ENCODE peak calls at places on chromosomes 3 and 15, in nine cellular contexts. F is right atrium auricular region, C is transverse colon, O is cardiac muscle cell, X is RWPE1, E is progenitor cell of endocrine pancreas, V is A549, S is pancreas, Q is AG09319. A is an unnamed sample.

GRCh38 chr15:33098082-33099058 is 96.1 kb downstream of the FMN1 start:
- DNase-seq in F (no peak), C (no peak), O (peak), X (peak), E (no peak), V (no peak), S (no peak), Q (peak), A (no peak)

GRCh38 chr3:112327371-112327951 is 5.5 kb upstream of the CD200 start:
- DNase-seq in F (no peak), C (no peak), O (peak), X (peak), E (no peak), V (peak), S (no peak), Q (peak), A (no peak)

GRCh38 chr3:50316657-50317242 is 5.8 kb downstream of the HYAL2 start:
- DNase-seq in F (no peak), C (peak), O (no peak), X (peak), E (no peak), V (peak), S (peak), Q (no peak), A (no peak)

GRCh38 chr3:175590745-175591144 is 731.6 kb downstream of the NAALADL2 start:
- DNase-seq in F (no peak), C (no peak), O (no peak), X (no peak), E (no peak), V (no peak), S (no peak), Q (no peak), A (no peak)

GRCh38 chr3:184336484-184337230 is 743 bp upstream of the FAM131A start:
- DNase-seq in F (peak), C (peak), O (peak), X (no peak), E (no peak), V (peak), S (no peak), Q (no peak), A (no peak)

GRCh38 chr3:71168961-71169411 is 414.5 kb downstream of the FOXP1 start:
- DNase-seq in F (no peak), C (no peak), O (peak), X (no peak), E (no peak), V (no peak), S (no peak), Q (no peak), A (no peak)

GRCh38 chr3:71063768-71064287 is 519.7 kb downstream of the FOXP1 start:
- DNase-seq in F (no peak), C (no peak), O (peak), X (peak), E (no peak), V (no peak), S (no peak), Q (no peak), A (no peak)

GRCh38 chr3:46378426-46378942 is 7.7 kb downstream of the CCR5 start:
- DNase-seq in F (no peak), C (peak), O (peak), X (peak), E (peak), V (peak), S (no peak), Q (peak), A (no peak)

GRCh38 chr3:171399842-171400241 is 60.4 kb downstream of the TNIK start:
- DNase-seq in F (no peak), C (no peak), O (no peak), X (no peak), E (no peak), V (no peak), S (no peak), Q (no peak), A (no peak)

GRCh38 chr3:123096701-123097100 is 29.9 kb downstream of the PDIA5 start:
- DNase-seq in F (peak), C (peak), O (peak), X (no peak), E (no peak), V (no peak), S (peak), Q (peak), A (no peak)

GRCh38 chr15:52879862-52880261 is 89.7 kb upstream of the ONECUT1 start:
- DNase-seq in F (no peak), C (no peak), O (no peak), X (no peak), E (no peak), V (no peak), S (no peak), Q (no peak), A (no peak)

GRCh38 chr3:151319613-151320012 is 3.0 kb upstream of the GPR87 start:
- DNase-seq in F (no peak), C (no peak), O (no peak), X (no peak), E (no peak), V (no peak), S (no peak), Q (no peak), A (no peak)

GRCh38 chr3:124791142-124791541 is 60.9 kb downstream of the UMPS start:
- DNase-seq in F (no peak), C (no peak), O (no peak), X (no peak), E (no peak), V (no peak), S (no peak), Q (no peak), A (no peak)

GRCh38 chr3:128296469-128297251 is 143.4 kb downstream of the EEFSEC start:
- DNase-seq in F (peak), C (no peak), O (no peak), X (no peak), E (no peak), V (no peak), S (peak), Q (no peak), A (no peak)

GRCh38 chr15:91862891-91863520 is 9.5 kb downstream of the SLCO3A1 start:
- DNase-seq in F (no peak), C (no peak), O (no peak), X (no peak), E (no peak), V (no peak), S (no peak), Q (no peak), A (no peak)

GRCh38 chr3:4493931-4494806 is 1.0 kb downstream of the ITPR1 start:
- DNase-seq in F (peak), C (peak), O (peak), X (peak), E (no peak), V (peak), S (no peak), Q (no peak), A (no peak)

GRCh38 chr15:90021108-90021507 is 20.0 kb downstream of the ZNF710 start:
- DNase-seq in F (no peak), C (peak), O (no peak), X (no peak), E (no peak), V (no peak), S (no peak), Q (no peak), A (no peak)

GRCh38 chr3:113210608-113211369 is 568 bp upstream of the BOC start:
- DNase-seq in F (no peak), C (no peak), O (peak), X (no peak), E (no peak), V (no peak), S (no peak), Q (no peak), A (no peak)

GRCh38 chr15:37204698-37205097 is 104.3 kb upstream of the MEIS2 start:
- DNase-seq in F (no peak), C (no peak), O (no peak), X (no peak), E (no peak), V (peak), S (no peak), Q (no peak), A (no peak)

GRCh38 chr3:159987291-159987711 is 1.3 kb upstream of the IL12A start:
- DNase-seq in F (no peak), C (no peak), O (peak), X (no peak), E (no peak), V (peak), S (no peak), Q (no peak), A (no peak)

GRCh38 chr3:169668081-169668956 is 4.8 kb upstream of the MECOM start:
- DNase-seq in F (no peak), C (peak), O (peak), X (peak), E (peak), V (peak), S (peak), Q (no peak), A (no peak)

GRCh38 chr3:38623539-38623938 is 25.9 kb downstream of the SCN5A start:
- DNase-seq in F (no peak), C (no peak), O (no peak), X (no peak), E (peak), V (no peak), S (no peak), Q (no peak), A (no peak)

GRCh38 chr3:124887177-124887995 is at the start of gene ITGB5:
- DNase-seq in F (peak), C (peak), O (peak), X (peak), E (peak), V (peak), S (peak), Q (peak), A (peak)

DNA sequence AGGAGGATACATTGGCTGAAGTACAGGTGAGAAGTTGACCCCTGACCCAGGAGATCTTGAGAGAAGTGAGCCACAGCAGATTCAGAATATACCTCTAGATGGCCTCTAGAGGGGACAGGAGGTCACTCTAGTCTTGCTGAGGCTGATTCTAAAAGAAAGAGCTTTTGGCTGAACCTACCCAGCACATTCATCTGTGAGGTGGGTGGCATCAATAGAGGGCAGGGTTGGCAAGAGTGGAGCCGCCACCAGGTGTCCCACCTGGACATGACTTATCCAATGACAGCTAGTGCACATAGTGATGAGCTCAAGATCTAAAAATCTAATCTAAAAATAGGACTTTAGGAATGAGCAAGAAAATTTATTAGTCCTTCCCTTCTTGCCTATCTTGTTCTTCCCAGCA is 51.6 kb downstream of the CYP19A1 start:
- DNase-seq in F (no peak), C (no peak), O (no peak), X (no peak), E (no peak), V (peak), S (no peak), Q (no peak), A (no peak)
- TF ChIP-seq CTCF in F (peak), C (no peak), O (no peak), X (no peak), E (peak), V (no peak), S (no peak), Q (no peak), A (no peak)

GRCh38 chr15:88891540-88892254 is 3.6 kb downstream of the HAPLN3 start:
- DNase-seq in F (no peak), C (no peak), O (no peak), X (no peak), E (no peak), V (no peak), S (no peak), Q (no peak), A (no peak)

GRCh38 chr15:88896339-88897033 is 1.1 kb upstream of the HAPLN3 start:
- DNase-seq in F (no peak), C (no peak), O (no peak), X (no peak), E (no peak), V (no peak), S (peak), Q (no peak), A (no peak)

GRCh38 chr15:88894819-88895767 is at the start of gene HAPLN3:
- DNase-seq in F (no peak), C (peak), O (peak), X (peak), E (no peak), V (peak), S (no peak), Q (no peak), A (no peak)

GRCh38 chr15:88897142-88897455 is 1.8 kb upstream of the HAPLN3 start:
- DNase-seq in F (no peak), C (no peak), O (no peak), X (no peak), E (no peak), V (no peak), S (no peak), Q (no peak), A (no peak)

GRCh38 chr15:88894348-88894818 is 961 bp downstream of the HAPLN3 start:
- DNase-seq in F (no peak), C (peak), O (peak), X (peak), E (peak), V (peak), S (peak), Q (no peak), A (no peak)
- TF ChIP-seq CTCF in F (peak), C (peak), O (peak), X (peak), E (peak), V (peak), S (peak), Q (peak), A (peak)

GRCh38 chr3:37256447-37256846 is 82.1 kb upstream of the LRRFIP2 start:
- DNase-seq in F (no peak), C (no peak), O (no peak), X (no peak), E (no peak), V (peak), S (no peak), Q (no peak), A (no peak)
- TF ChIP-seq CTCF in F (peak), C (no peak), O (peak), X (no peak), E (no peak), V (no peak), S (no peak), Q (no peak), A (peak)

DNA sequence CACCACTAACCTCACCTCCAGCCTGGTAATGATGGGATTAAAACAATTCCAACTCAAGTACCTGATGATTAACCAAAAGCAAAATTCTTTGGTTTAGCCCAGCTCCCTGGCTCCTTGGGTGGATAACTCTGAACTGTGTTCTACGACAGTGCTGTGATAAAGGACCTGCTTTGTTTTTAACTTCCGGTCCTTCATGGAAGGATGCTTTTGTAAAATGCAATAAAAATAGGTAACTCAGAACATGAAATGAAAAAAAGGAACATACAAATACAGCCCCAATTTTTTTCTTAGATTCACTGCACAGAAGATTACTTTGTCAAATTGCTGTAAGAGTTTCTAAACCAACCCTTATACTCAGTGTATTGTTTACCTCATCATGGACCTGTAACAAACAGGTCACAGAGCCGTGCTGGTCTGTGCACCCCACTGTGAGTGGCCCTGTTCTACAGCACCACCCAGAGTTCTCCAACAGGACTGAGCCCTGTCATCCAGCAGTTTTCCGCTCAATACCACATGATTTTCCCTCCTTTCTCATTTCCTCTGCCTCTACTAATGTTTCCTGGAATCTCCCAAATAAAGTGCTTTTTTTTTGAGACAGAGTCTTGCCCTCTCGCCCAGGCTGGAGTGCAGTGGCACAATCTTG is 4.9 kb upstream of the PCYT1A start:
- DNase-seq in F (no peak), C (no peak), O (no peak), X (no peak), E (no peak), V (no peak), S (no peak), Q (no peak), A (no peak)
- TF ChIP-seq CTCF in F (no peak), C (no peak), O (no peak), X (no peak), E (no peak), V (no peak), S (no peak), Q (no peak), A (no peak)

DNA sequence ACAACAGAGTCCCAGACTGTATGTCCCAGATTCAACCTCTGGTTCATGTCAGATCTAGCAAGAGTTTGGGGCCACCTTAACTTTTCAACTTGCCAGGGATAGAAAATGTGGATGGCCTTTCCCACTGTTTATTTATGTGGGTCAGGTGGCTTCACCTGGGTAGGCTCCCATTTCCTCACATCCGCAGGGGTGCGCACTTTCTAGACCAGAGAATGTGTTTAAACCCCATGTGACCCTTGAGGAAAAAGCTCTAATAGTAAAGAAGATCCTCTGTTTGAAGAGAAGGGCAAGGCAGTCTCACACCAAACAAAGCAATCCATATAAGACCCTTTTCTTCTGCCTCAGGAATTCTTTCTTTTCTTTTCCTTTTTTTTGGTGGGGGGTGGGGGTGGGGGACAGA is 167.2 kb upstream of the TSC22D2 start:
- DNase-seq in F (no peak), C (no peak), O (no peak), X (no peak), E (no peak), V (no peak), S (no peak), Q (no peak), A (no peak)
- TF ChIP-seq CTCF in F (no peak), C (no peak), O (no peak), X (no peak), E (no peak), V (no peak), S (no peak), Q (no peak), A (no peak)

A was measured in chondrocyte.